ENCODE peak calls at places on chromosome 17, in four cellular contexts. S, I, K and H are unnamed samples. For H3K9me3, the result is how much of the 10 kb centered on the place peaks cover.

GRCh38 chr17:32755045-32755805 is 121.7 kb downstream of the MYO1D start:
- DNase-seq in S (no peak), I (no peak), K (no peak), H (no peak)

GRCh38 chr17:59436900-59437299 is 105.4 kb downstream of the YPEL2 start:
- DNase-seq in S (no peak), I (no peak), K (peak), H (no peak)

GRCh38 chr17:17381438-17382059 is 78.4 kb downstream of the NT5M start:
- DNase-seq in S (no peak), I (no peak), K (no peak), H (no peak)

GRCh38 chr17:80986046-80986445 is 5.6 kb upstream of the CHMP6 start:
- DNase-seq in S (no peak), I (no peak), K (no peak), H (no peak)

GRCh38 chr17:79960788-79961522 is 74.7 kb downstream of the TBC1D16 start:
- DNase-seq in S (no peak), I (no peak), K (no peak), H (no peak)

GRCh38 chr17:74671031-74671771 is 41.5 kb downstream of the CD300LF start:
- DNase-seq in S (peak), I (peak), K (peak), H (peak)

GRCh38 chr17:64357191-64357981 is 33.3 kb downstream of the PECAM1 start:
- DNase-seq in S (peak), I (no peak), K (no peak), H (no peak)

GRCh38 chr17:8489841-8490240 is 54.2 kb downstream of the NDEL1 start:
- DNase-seq in S (no peak), I (no peak), K (no peak), H (no peak)

GRCh38 chr17:31156326-31156725 is 61.5 kb downstream of the NF1 start:
- DNase-seq in S (no peak), I (no peak), K (no peak), H (no peak)

GRCh38 chr17:48247038-48247437 is 139.5 kb downstream of the SNX11 start:
- DNase-seq in S (no peak), I (no peak), K (no peak), H (no peak)

GRCh38 chr17:26818736-26819135 is 475.2 kb upstream of the WSB1 start:
- DNase-seq in S (no peak), I (no peak), K (no peak), H (no peak)
- H3K9me3 ChIP-seq in S (under half), I (half or more), K (under half), H (under half)

GRCh38 chr17:77667478-77667877 is 291.0 kb upstream of the TNRC6C start:
- DNase-seq in S (no peak), I (no peak), K (no peak), H (no peak)

GRCh38 chr17:77666480-77666879 is 292.0 kb upstream of the TNRC6C start:
- DNase-seq in S (no peak), I (no peak), K (no peak), H (no peak)

GRCh38 chr17:77666881-77667395 is 291.6 kb upstream of the TNRC6C start:
- DNase-seq in S (no peak), I (peak), K (no peak), H (peak)

GRCh38 chr17:77668518-77668917 is 290.0 kb upstream of the TNRC6C start:
- DNase-seq in S (no peak), I (no peak), K (no peak), H (no peak)

DNA sequence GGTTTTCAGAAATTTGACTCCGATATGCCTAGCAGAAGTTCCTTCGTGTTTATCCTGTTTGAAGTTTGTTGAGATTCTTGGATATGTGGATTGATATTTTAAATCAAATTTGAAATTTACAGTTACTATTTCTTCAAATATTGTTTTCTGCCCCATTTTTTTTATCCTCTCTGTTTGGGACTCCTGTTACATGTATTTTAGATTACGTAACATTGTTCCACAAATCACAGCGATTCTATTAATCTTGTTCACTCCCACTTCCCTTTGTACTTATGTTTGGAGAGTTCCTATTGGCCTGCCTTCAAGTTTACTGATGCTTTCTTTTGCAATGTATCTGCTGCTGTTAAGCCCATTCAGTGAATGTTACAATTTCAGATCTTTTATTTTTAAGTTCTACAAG is 288.4 kb upstream of the TNRC6C start:
- DNase-seq in S (no peak), I (no peak), K (no peak), H (no peak)
- H3K9me3 ChIP-seq in S (under half), I (under half), K (under half), H (under half)

DNA sequence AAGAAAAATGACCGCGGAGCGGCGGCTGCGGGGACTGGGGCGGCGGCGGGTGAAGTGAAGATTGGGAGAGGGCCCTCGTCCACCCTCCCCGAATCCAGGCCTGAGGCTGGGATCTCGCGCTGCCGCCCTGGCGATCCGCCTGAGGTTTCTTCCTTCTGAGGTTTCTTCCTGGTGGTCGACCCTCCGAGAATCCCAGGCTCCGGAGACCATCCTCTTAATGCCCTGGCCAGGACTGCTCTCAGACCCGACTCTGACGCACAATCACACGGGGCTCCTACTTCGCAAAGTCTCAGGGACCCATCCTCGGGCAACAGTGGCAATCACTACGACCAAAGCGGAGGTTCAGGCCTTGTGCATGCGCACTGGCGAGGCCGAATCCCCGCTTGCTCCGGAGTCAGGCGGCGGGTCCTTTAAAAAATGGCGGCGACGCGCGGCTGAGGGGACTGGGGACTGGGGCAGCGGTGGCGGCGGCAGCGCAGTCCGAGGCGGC is 18.0 kb upstream of the KCNJ18 start:
- DNase-seq in S (no peak), I (no peak), K (no peak), H (no peak)
- H3K9me3 ChIP-seq in S (under half), I (under half), K (under half), H (under half)

GRCh38 chr17:50835563-50836231 is at the start of gene WFIKKN2:
- DNase-seq in S (no peak), I (no peak), K (no peak), H (no peak)
- H3K9me3 ChIP-seq in S (under half), I (under half), K (under half), H (under half)

GRCh38 chr17:55530064-55530463 is 18.8 kb upstream of the SMIM36 start:
- DNase-seq in S (no peak), I (no peak), K (no peak), H (no peak)

GRCh38 chr17:55524440-55525220 is 13.4 kb upstream of the SMIM36 start:
- DNase-seq in S (no peak), I (no peak), K (no peak), H (no peak)

GRCh38 chr17:55532670-55533069 is 21.4 kb upstream of the SMIM36 start:
- DNase-seq in S (no peak), I (no peak), K (no peak), H (no peak)

GRCh38 chr17:55531053-55531728 is 19.9 kb upstream of the SMIM36 start:
- DNase-seq in S (no peak), I (no peak), K (no peak), H (no peak)

DNA sequence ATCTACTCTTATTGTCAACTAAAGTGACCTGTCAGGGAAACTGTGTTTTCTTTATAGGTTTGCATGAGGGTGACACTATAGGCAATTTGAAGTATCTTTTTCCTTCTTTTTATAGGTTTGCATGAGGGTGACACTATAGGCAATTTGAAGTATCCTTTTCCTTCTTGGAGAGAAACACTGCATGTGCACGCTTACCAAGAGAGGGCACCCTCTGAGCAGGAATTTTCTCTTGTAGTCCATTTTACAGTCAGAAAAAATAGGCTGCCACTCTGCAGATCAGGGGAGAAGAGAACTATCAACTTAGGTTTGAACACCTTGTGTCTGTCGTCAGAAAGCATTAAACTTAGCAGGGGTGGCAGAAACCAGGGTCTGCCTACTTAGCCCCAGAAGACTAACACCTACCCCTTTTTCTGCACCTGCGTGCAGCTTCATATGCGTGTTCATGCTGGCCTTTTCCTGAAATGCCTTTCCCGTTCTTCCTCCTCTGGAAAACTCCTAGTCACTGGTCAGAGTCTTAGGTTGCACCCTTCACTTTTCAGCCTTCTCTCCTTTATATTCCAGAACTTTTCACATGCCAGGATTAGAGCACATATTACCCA is 16.4 kb upstream of the SMIM36 start:
- DNase-seq in S (no peak), I (no peak), K (peak), H (no peak)
- H3K9me3 ChIP-seq in S (under half), I (under half), K (under half), H (under half)